ENCODE peak calls at places on chromosome 16, in ten cellular contexts. W, F, I, H, X, S, J, N, K and M are unnamed samples.

GRCh38 chr16:55323637-55324490 is at the start of gene IRX6:
- DNase-seq in W (peak), F (peak), I (no peak), H (no peak), X (peak), S (no peak), J (no peak), N (peak), K (no peak), M (no peak)

GRCh38 chr16:84045818-84046470 is 3.3 kb upstream of the SLC38A8 start:
- DNase-seq in W (no peak), F (no peak), I (no peak), H (no peak), X (no peak), S (no peak), J (peak), N (no peak), K (no peak), M (no peak)

GRCh38 chr16:88999457-89000206 is 22.6 kb upstream of the CBFA2T3 start:
- DNase-seq in W (no peak), F (peak), I (no peak), H (no peak), X (no peak), S (no peak), J (no peak), N (peak), K (no peak), M (no peak)

GRCh38 chr16:31134625-31135534 is 647 bp downstream of the PRSS8 start:
- DNase-seq in W (peak), F (no peak), I (no peak), H (no peak), X (no peak), S (no peak), J (peak), N (peak), K (peak), M (no peak)

GRCh38 chr16:25264599-25264998 is 7.0 kb upstream of the ZKSCAN2 start:
- DNase-seq in W (peak), F (peak), I (no peak), H (no peak), X (peak), S (no peak), J (no peak), N (no peak), K (peak), M (no peak)

GRCh38 chr16:64540449-64540848 is 581.4 kb downstream of the CDH11 start:
- DNase-seq in W (no peak), F (no peak), I (no peak), H (no peak), X (no peak), S (no peak), J (no peak), N (no peak), K (no peak), M (no peak)

GRCh38 chr16:73565263-73565662 is 517.3 kb upstream of the ZFHX3 start:
- DNase-seq in W (no peak), F (no peak), I (no peak), H (no peak), X (no peak), S (no peak), J (no peak), N (no peak), K (no peak), M (no peak)

GRCh38 chr16:3358884-3359283 is 3.2 kb downstream of the OR2C1 start:
- DNase-seq in W (no peak), F (no peak), I (no peak), H (no peak), X (no peak), S (no peak), J (no peak), N (no peak), K (peak), M (no peak)

GRCh38 chr16:28108590-28109247 is 45.2 kb upstream of the GSG1L start:
- DNase-seq in W (no peak), F (no peak), I (no peak), H (no peak), X (no peak), S (no peak), J (no peak), N (no peak), K (no peak), M (no peak)

GRCh38 chr16:55154956-55155355 is 169.0 kb upstream of the IRX6 start:
- DNase-seq in W (no peak), F (no peak), I (no peak), H (no peak), X (no peak), S (no peak), J (no peak), N (no peak), K (no peak), M (no peak)

GRCh38 chr16:55479560-55480197 is 681 bp downstream of the MMP2 start:
- DNase-seq in W (no peak), F (no peak), I (no peak), H (no peak), X (peak), S (no peak), J (no peak), N (no peak), K (peak), M (no peak)

GRCh38 chr16:47732806-47733150 is 271.6 kb downstream of the PHKB start:
- DNase-seq in W (no peak), F (no peak), I (peak), H (no peak), X (no peak), S (peak), J (no peak), N (peak), K (peak), M (no peak)

GRCh38 chr16:85752511-85753420 is 1.9 kb upstream of the C16orf74 start:
- DNase-seq in W (peak), F (peak), I (no peak), H (no peak), X (peak), S (no peak), J (peak), N (peak), K (peak), M (no peak)

GRCh38 chr16:25005445-25006306 is 9.5 kb downstream of the ARHGAP17 start:
- DNase-seq in W (no peak), F (no peak), I (no peak), H (no peak), X (no peak), S (no peak), J (no peak), N (no peak), K (peak), M (no peak)

GRCh38 chr16:27228621-27229501 is 25.5 kb downstream of the KDM8 start:
- DNase-seq in W (peak), F (no peak), I (no peak), H (no peak), X (no peak), S (no peak), J (peak), N (no peak), K (no peak), M (no peak)

GRCh38 chr16:4687946-4688673 is 5.3 kb upstream of the NUDT16L1 start:
- DNase-seq in W (no peak), F (no peak), I (no peak), H (no peak), X (no peak), S (no peak), J (no peak), N (no peak), K (no peak), M (no peak)

GRCh38 chr16:2814757-2815298 is 2.2 kb upstream of the PRSS21 start:
- DNase-seq in W (no peak), F (no peak), I (no peak), H (no peak), X (no peak), S (no peak), J (peak), N (no peak), K (no peak), M (no peak)

GRCh38 chr16:13306153-13306552 is 404.8 kb downstream of the SHISA9 start:
- DNase-seq in W (no peak), F (no peak), I (no peak), H (no peak), X (no peak), S (no peak), J (no peak), N (no peak), K (no peak), M (no peak)

GRCh38 chr16:88777801-88778415 is 7.1 kb downstream of the PIEZO1 start:
- DNase-seq in W (no peak), F (no peak), I (no peak), H (no peak), X (no peak), S (no peak), J (no peak), N (no peak), K (no peak), M (no peak)

GRCh38 chr16:83305092-83305491 is 502.7 kb upstream of the HSBP1 start:
- DNase-seq in W (no peak), F (no peak), I (peak), H (no peak), X (no peak), S (peak), J (no peak), N (no peak), K (peak), M (no peak)

GRCh38 chr16:877242-878065 is 76.9 kb upstream of the GNG13 start:
- DNase-seq in W (no peak), F (no peak), I (no peak), H (no peak), X (no peak), S (no peak), J (no peak), N (no peak), K (no peak), M (no peak)

GRCh38 chr16:88781140-88782077 is 3.6 kb downstream of the PIEZO1 start:
- DNase-seq in W (no peak), F (no peak), I (no peak), H (no peak), X (no peak), S (no peak), J (no peak), N (no peak), K (no peak), M (no peak)

GRCh38 chr16:68090526-68090925 is 5.4 kb downstream of the NFATC3 start:
- DNase-seq in W (no peak), F (no peak), I (no peak), H (no peak), X (no peak), S (no peak), J (no peak), N (no peak), K (no peak), M (no peak)

GRCh38 chr16:49739381-49739780 is 116.5 kb downstream of the ZNF423 start:
- DNase-seq in W (peak), F (peak), I (no peak), H (no peak), X (no peak), S (no peak), J (no peak), N (peak), K (no peak), M (no peak)
- TF ChIP-seq CTCF in W (peak), F (peak), I (no peak), H (no peak), X (peak), S (peak), J (no peak), N (peak), K (no peak), M (peak)

GRCh38 chr16:77375396-77375795 is 59.4 kb downstream of the ADAMTS18 start:
- DNase-seq in W (no peak), F (no peak), I (no peak), H (no peak), X (no peak), S (no peak), J (no peak), N (no peak), K (no peak), M (no peak)

GRCh38 chr16:77374384-77374783 is 60.5 kb downstream of the ADAMTS18 start:
- DNase-seq in W (no peak), F (no peak), I (no peak), H (no peak), X (no peak), S (no peak), J (no peak), N (no peak), K (no peak), M (no peak)

GRCh38 chr16:77373726-77374125 is 61.1 kb downstream of the ADAMTS18 start:
- DNase-seq in W (no peak), F (no peak), I (no peak), H (no peak), X (no peak), S (no peak), J (no peak), N (no peak), K (no peak), M (no peak)

DNA sequence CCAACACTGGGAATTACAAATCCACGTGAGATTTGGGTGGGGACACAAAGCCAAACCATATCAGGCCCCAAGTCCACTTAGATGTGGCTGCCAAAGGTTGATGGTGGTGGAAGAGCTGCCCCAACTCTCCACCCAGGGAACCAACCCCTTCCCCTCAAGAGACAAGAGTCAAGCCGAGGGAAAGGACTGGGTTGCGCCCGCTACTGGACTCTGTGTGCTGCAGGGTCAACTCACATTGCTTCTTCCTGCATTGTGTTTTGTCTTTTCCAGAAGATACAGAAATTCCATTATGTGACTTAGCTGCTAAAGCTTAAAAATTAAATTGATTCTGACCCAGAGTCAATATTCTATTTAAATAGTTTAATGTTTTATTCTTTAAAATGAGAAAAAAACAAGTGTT is 58.5 kb downstream of the ADAMTS18 start:
- DNase-seq in W (no peak), F (no peak), I (no peak), H (no peak), X (no peak), S (no peak), J (no peak), N (peak), K (no peak), M (no peak)
- TF ChIP-seq CTCF in W (no peak), F (no peak), I (peak), H (no peak), X (no peak), S (peak), J (no peak), N (peak), K (peak), M (no peak)

GRCh38 chr16:21684199-21684598 is 20.4 kb downstream of the OTOA start:
- DNase-seq in W (no peak), F (peak), I (no peak), H (no peak), X (peak), S (no peak), J (no peak), N (peak), K (peak), M (no peak)
- TF ChIP-seq CTCF in W (peak), F (peak), I (peak), H (no peak), X (peak), S (peak), J (no peak), N (peak), K (peak), M (peak)

GRCh38 chr16:9793623-9794022 is 388.6 kb downstream of the GRIN2A start:
- DNase-seq in W (no peak), F (no peak), I (no peak), H (no peak), X (no peak), S (no peak), J (no peak), N (no peak), K (no peak), M (no peak)

GRCh38 chr16:9787717-9788116 is 394.5 kb downstream of the GRIN2A start:
- DNase-seq in W (no peak), F (peak), I (no peak), H (no peak), X (no peak), S (no peak), J (no peak), N (no peak), K (no peak), M (no peak)

GRCh38 chr16:9790199-9790598 is 392.0 kb downstream of the GRIN2A start:
- DNase-seq in W (no peak), F (no peak), I (no peak), H (no peak), X (no peak), S (no peak), J (no peak), N (no peak), K (no peak), M (no peak)

GRCh38 chr16:9797306-9797705 is 384.9 kb downstream of the GRIN2A start:
- DNase-seq in W (no peak), F (no peak), I (no peak), H (no peak), X (no peak), S (no peak), J (no peak), N (no peak), K (peak), M (no peak)

DNA sequence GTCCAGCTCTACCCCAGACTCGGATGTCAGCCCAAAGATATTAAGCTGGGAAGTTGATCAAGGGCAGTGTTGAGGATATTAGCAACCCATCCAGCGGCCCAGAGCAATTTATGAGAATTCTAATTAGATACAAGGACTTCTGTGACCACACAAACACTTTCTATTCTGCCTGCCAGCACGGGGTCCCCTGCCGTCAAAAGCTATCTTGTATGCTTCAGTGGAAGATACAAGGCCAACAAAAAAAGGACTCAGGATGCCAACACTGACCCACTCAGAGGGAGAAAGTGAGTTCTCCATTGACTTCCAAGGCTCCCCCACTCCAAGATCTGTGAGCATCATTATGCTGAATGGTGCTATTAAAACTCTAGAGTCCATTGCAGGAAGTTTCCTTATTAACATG is 390.7 kb downstream of the GRIN2A start:
- DNase-seq in W (no peak), F (no peak), I (no peak), H (no peak), X (no peak), S (no peak), J (no peak), N (no peak), K (no peak), M (no peak)
- TF ChIP-seq CTCF in W (no peak), F (no peak), I (no peak), H (no peak), X (no peak), S (no peak), J (no peak), N (no peak), K (no peak), M (no peak)

DNA sequence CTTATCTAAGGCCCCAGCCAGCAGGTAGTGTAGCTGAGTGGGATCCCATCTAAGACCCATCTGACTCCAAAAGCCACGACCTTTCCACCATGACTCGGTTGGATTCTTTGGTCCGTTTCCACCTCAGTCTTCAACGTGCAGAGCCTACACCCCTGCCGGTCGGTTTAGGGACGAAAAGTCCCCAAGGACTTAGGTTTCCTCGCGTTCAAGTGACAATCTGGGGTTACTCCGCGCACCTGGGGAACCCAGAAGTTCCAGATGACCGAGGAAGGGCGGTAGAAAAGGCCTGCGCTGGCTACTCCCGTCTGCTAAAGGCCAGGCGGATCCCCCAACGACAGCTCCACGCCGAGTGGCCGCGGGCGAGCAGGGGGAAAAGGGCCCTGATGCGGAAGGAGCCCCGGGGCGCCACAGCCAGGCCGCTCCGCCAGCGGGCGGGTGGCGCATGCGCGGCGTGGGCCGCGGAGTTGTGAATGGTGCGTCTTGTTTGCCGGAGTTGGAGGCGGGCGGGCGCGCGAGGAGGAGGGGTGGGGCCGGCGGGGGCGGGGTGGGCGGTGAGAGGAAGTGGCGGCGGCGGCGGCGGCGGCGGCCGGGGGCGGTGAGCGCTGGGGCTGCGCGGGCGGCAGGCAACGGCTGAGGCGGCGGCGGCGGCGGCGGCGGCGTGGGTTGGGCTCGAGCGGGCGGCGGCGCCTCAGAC is at the start of gene CBFB:
- DNase-seq in W (peak), F (peak), I (peak), H (peak), X (peak), S (peak), J (peak), N (peak), K (peak), M (peak)
- TF ChIP-seq CTCF in W (no peak), F (peak), I (no peak), H (no peak), X (peak), S (no peak), J (no peak), N (peak), K (no peak), M (no peak)